ENCODE peak calls at places on chromosomes 4 and X, in four cellular contexts. W is choroid plexus epithelial cell, C is right lobe of liver, B is H9. K is an unnamed sample.

GRCh38 chr4:153933851-153934688 is 145.2 kb upstream of the SFRP2 start:
- DNase-seq in B (no peak), C (no peak), W (no peak), K (no peak)

GRCh38 chr4:173488656-173489055 is 41.4 kb downstream of the HAND2 start:
- DNase-seq in B (no peak), W (no peak), C (no peak), K (no peak)

GRCh38 chr4:1534876-1535526 is 128.8 kb upstream of the NKX1-1 start:
- DNase-seq in C (no peak), W (no peak), B (no peak), K (no peak)

GRCh38 chr4:3436798-3437581 is 4.8 kb upstream of the HGFAC start:
- DNase-seq in B (no peak), W (peak), C (no peak), K (no peak)

GRCh38 chrX:108641589-108642272 is 94.6 kb downstream of the IRS4 start:
- DNase-seq in B (no peak), W (no peak), C (no peak), K (no peak)

GRCh38 chr4:183987529-183987946 is 82.4 kb downstream of the STOX2 start:
- DNase-seq in C (no peak), B (peak), W (peak), K (no peak)

GRCh38 chr4:6087669-6088068 is 69.4 kb upstream of the C4orf50 start:
- DNase-seq in C (peak), B (peak), W (peak), K (peak)

GRCh38 chrX:123860506-123860840 is 620 bp downstream of the XIAP start:
- DNase-seq in C (no peak), W (peak), B (no peak), K (no peak)

GRCh38 chrX:47206316-47206715 is 12.2 kb upstream of the CDK16 start:
- DNase-seq in C (no peak), B (no peak), W (peak), K (no peak)

GRCh38 chr4:28073860-28074555 is 1213.4 kb downstream of the STIM2 start:
- DNase-seq in C (no peak), B (peak), W (peak), K (no peak)
- TF ChIP-seq CTCF in C (no peak), B (peak), W (peak), K (peak)

GRCh38 chr4:42399393-42399792 is 2.1 kb downstream of the SHISA3 start:
- DNase-seq in B (peak), C (no peak), W (no peak), K (no peak)

GRCh38 chr4:42401171-42401570 is 3.9 kb downstream of the SHISA3 start:
- DNase-seq in W (no peak), C (no peak), B (no peak), K (no peak)

GRCh38 chr4:42398448-42399355 is 1.4 kb downstream of the SHISA3 start:
- DNase-seq in W (no peak), C (no peak), B (peak), K (no peak)

DNA sequence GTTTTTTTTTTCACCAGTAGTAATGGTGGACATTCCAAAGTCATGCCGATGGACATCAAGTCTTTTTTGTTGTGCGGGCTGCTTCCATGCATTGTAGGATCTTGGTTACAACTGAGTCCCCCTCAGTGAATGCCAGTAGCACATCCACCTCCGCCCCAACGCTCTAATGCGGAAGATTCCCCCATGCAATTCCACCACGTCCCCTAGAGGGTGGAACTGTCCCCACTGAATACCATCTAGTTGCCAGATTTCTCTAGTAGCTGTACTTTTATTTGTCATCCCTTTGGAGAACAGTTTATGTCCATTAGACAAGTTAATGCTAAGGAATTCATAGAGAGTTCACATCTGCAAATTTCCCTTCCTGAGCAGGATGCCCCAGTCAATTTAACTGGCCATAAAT is 6.7 kb downstream of the SHISA3 start:
- DNase-seq in W (no peak), C (no peak), B (no peak), K (no peak)
- TF ChIP-seq CTCF in W (peak), C (no peak), B (peak), K (peak)

DNA sequence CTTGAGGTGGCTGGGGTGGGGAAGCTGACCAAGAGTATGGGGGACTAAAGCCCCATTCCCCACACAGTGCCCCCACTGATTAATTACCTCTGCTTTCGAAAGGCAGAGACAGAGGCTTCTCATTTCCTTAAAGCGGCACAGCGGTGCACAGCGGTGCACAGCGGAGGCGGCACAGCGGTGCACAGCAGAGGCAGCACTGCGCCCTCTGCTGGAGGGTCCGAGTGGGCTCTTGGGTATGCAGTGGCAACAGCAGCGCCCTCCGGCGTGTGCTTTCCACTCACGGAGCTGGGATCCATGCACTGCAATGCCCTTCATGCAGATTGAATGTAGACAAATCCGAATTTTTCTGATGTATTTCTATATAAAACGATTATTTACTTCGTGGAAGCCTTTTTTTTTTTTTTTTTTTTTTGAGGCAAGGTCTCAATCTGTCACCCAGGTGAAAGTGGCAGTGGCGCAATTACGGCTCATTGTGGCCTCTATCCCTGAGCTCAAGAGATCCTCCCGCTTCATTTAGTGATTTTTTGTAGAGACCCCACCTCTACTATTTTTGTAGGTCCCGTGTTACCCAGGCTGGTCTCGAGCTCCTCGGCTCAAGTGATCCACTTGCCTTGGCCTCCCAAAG is 19.7 kb upstream of the PRPS2 start:
- DNase-seq in W (peak), B (peak), C (peak), K (peak)
- TF ChIP-seq CTCF in W (peak), B (peak), C (peak), K (peak)

GRCh38 chr4:156970501-156971167 is 965 bp downstream of the PDGFC start:
- DNase-seq in B (peak), W (peak), C (peak), K (peak)
- TF ChIP-seq CTCF in B (peak), W (peak), C (peak), K (no peak)

DNA sequence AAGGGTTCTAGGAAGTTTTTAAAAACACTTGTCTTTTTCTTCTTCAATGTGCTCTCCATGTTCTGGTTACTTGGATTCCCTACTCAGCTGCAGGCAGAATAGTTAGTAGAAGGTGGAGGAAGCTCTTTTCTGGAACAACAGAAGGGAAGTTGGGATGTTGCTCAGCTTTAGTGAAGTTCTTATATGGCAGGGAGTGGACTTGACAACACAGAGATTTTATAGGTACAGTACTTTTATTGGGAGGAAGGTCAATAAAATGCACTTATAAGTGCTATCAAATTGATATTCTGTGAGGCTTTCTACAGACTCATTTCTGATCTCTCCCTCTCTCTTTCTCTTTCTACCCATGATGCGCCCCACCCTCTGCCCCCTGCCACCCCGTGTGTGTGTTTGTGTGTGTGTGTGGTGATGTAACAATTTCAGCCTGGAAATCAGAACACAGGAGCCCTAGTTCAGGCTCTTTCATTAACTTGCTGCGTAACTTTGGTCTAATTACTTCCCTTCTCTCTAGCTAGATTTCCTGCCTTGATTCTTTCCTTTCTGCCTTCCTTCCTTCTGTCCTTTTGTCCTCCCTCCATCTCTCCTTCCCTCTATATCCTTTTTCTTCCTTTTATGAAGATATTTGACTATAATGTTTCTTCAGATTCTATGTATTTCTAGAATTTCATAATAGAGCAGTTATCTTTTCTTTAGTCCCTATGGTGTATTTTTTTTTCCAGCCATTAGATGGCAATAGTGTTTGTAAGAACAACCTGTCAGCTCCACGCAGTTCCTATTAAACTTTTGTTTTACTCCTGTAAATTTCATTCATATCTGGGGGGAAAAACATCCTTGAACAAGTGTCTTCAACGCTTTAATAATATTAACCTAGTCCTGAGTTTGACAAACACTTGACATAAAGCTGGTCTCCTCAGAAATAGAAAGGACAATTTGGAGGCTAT is 37.1 kb downstream of the HEPH start:
- DNase-seq in B (no peak), W (peak), C (no peak), K (no peak)
- TF ChIP-seq CTCF in B (peak), W (no peak), C (peak), K (no peak)

GRCh38 chrX:663841-664240 is 33.2 kb downstream of the SHOX start:
- DNase-seq in C (no peak), B (no peak), W (no peak), K (no peak)

GRCh38 chrX:661154-661553 is 30.6 kb downstream of the SHOX start:
- DNase-seq in C (peak), W (no peak), B (no peak), K (no peak)

GRCh38 chrX:666762-667161 is 36.2 kb downstream of the SHOX start:
- DNase-seq in B (no peak), C (no peak), W (no peak), K (no peak)

GRCh38 chrX:667360-667759 is 36.8 kb downstream of the SHOX start:
- DNase-seq in B (no peak), C (no peak), W (no peak), K (no peak)

GRCh38 chrX:662126-662525 is 31.5 kb downstream of the SHOX start:
- DNase-seq in W (no peak), B (no peak), C (no peak), K (no peak)
- TF ChIP-seq CTCF in W (no peak), B (no peak), C (no peak), K (no peak)

GRCh38 chr4:185656467-185656890 is 121.2 kb upstream of the PDLIM3 start:
- DNase-seq in B (peak), W (peak), C (no peak), K (no peak)
- TF ChIP-seq CTCF in B (no peak), W (peak), C (no peak), K (no peak)

GRCh38 chr4:94680131-94680862 is 77.5 kb upstream of the BMPR1B start:
- DNase-seq in C (no peak), B (no peak), W (no peak), K (no peak)
- TF ChIP-seq CTCF in C (no peak), B (no peak), W (no peak), K (no peak)